ENCODE peak calls at places on chromosomes 13 and 19, in eight cellular contexts. P is HuH-7.5; G is activated CD4-positive, alpha-beta T cell treated with anti-CD3 and anti-CD28 coated beads, Interleukin-2, amount 50 U/mL, for 1 hour; D is activated T-helper 1 cell treated with anti-CD3 and anti-CD28 coated beads, Interleukin-12 subunit alpha, Interleukin-12 subunit beta, Interleukin-2, Interleukin-4 antibody, amounts not matched to agents 30 ng/mL and 10 ng/mL and 1 ng/mL, durations not matched to agents 14 hours and 24 hours and 36 hours; Q is astrocyte of the cerebellum; Z is stimulated activated CD4-positive, alpha-beta T cell treated with anti-CD3 and anti-CD28 coated beads, Interleukin-15, amount 100 ng/mL, for 24 hours; X is GDM1; L is left lobe of liver. E is an unnamed sample.

GRCh38 chr13:114213980-114214379 is 20.7 kb upstream of the CDC16 start:
- DNase-seq in P (no peak), G (no peak), D (no peak), Q (no peak), Z (no peak), X (no peak), L (no peak), E (no peak)

GRCh38 chr19:6740589-6741348 is 1.3 kb downstream of the TRIP10 start:
- DNase-seq in P (no peak), G (no peak), D (no peak), Q (no peak), Z (peak), X (no peak), L (no peak), E (no peak)

GRCh38 chr19:12166596-12166995 is 3.7 kb downstream of the ZNF136 start:
- DNase-seq in P (no peak), G (no peak), D (no peak), Q (no peak), Z (no peak), X (no peak), L (no peak), E (no peak)

GRCh38 chr19:4991996-4992698 is 23.2 kb downstream of the KDM4B start:
- DNase-seq in P (no peak), G (no peak), D (no peak), Q (no peak), Z (no peak), X (no peak), L (no peak), E (no peak)

GRCh38 chr19:40420766-40421467 is 4.9 kb downstream of the SERTAD1 start:
- DNase-seq in P (peak), G (peak), D (peak), Q (peak), Z (peak), X (peak), L (peak), E (peak)

GRCh38 chr13:66415444-66415843 is 814.7 kb downstream of the PCDH9 start:
- DNase-seq in P (no peak), G (no peak), D (no peak), Q (no peak), Z (no peak), X (no peak), L (no peak), E (no peak)

GRCh38 chr19:16508546-16508945 is 12.4 kb downstream of the C19orf44 start:
- DNase-seq in P (no peak), G (no peak), D (no peak), Q (no peak), Z (no peak), X (no peak), L (no peak), E (no peak)

GRCh38 chr19:55460670-55461258 is 678 bp downstream of the ISOC2 start:
- DNase-seq in P (peak), G (peak), D (peak), Q (no peak), Z (peak), X (peak), L (peak), E (no peak)

GRCh38 chr13:27493981-27494380 is 43.6 kb upstream of the MTIF3 start:
- DNase-seq in P (no peak), G (no peak), D (no peak), Q (no peak), Z (no peak), X (no peak), L (no peak), E (no peak)

GRCh38 chr13:41492432-41493267 is 35.3 kb downstream of the RGCC start:
- DNase-seq in P (no peak), G (no peak), D (peak), Q (no peak), Z (no peak), X (peak), L (no peak), E (no peak)

GRCh38 chr19:18807861-18808331 is 16.8 kb upstream of the COMP start:
- DNase-seq in P (no peak), G (no peak), D (no peak), Q (no peak), Z (no peak), X (no peak), L (no peak), E (no peak)

GRCh38 chr13:45119469-45119989 is 781 bp upstream of the GTF2F2 start:
- DNase-seq in P (no peak), G (peak), D (peak), Q (peak), Z (peak), X (peak), L (no peak), E (no peak)

GRCh38 chr19:42926781-42927180 is 9.1 kb upstream of the PSG6 start:
- DNase-seq in P (no peak), G (no peak), D (no peak), Q (no peak), Z (no peak), X (no peak), L (peak), E (no peak)

GRCh38 chr13:60765700-60766411 is 368.8 kb downstream of the TDRD3 start:
- DNase-seq in P (no peak), G (no peak), D (no peak), Q (peak), Z (no peak), X (no peak), L (no peak), E (no peak)

GRCh38 chr19:40776966-40777794 is 867 bp upstream of the RAB4B start:
- DNase-seq in P (peak), G (peak), D (peak), Q (peak), Z (peak), X (peak), L (peak), E (peak)

GRCh38 chr19:34066007-34066656 is 106.2 kb upstream of the LSM14A start:
- DNase-seq in P (no peak), G (no peak), D (no peak), Q (no peak), Z (no peak), X (no peak), L (no peak), E (no peak)

GRCh38 chr13:44243198-44243852 is 130.3 kb upstream of the SERP2 start:
- DNase-seq in P (no peak), G (no peak), D (no peak), Q (peak), Z (peak), X (peak), L (no peak), E (peak)

GRCh38 chr13:27496851-27497250 is 46.5 kb upstream of the MTIF3 start:
- DNase-seq in P (no peak), G (no peak), D (no peak), Q (no peak), Z (no peak), X (no peak), L (no peak), E (no peak)

GRCh38 chr19:5057860-5058259 is 88.9 kb downstream of the KDM4B start:
- DNase-seq in P (no peak), G (no peak), D (no peak), Q (no peak), Z (no peak), X (no peak), L (no peak), E (no peak)

E was measured in H1.